ENCODE peak calls at places on chromosomes 3 and 15, in six cellular contexts. A is cardiac muscle cell, F is HL-60, Q is K562, T is A549, B is OCI-LY7. V is an unnamed sample.
A peak's percentile ranks its signal among the peaks of the same experiment; 100 is the strongest.

GRCh38 chr3:194687638-194688206 is 2.0 kb downstream of the FAM43A start:
- DNase-seq in A (peak; percentile 73), F (peak; percentile 76), Q (no peak), B (peak; percentile 87), T (peak; percentile 76), V (peak; percentile 80)

GRCh38 chr3:187741403-187742350 is 3.6 kb downstream of the BCL6 start:
- DNase-seq in T (peak; percentile 72), A (peak; percentile 89), Q (peak; percentile 86), B (peak; percentile 92), F (peak; percentile 69), V (no peak)

GRCh38 chr15:90266061-90266431 is 574 bp downstream of the NGRN start:
- DNase-seq in T (peak; percentile 68), A (peak; percentile 31), Q (peak; percentile 64), B (no peak), F (no peak), V (no peak)

GRCh38 chr3:31077826-31078225 is 183.4 kb upstream of the GADL1 start:
- DNase-seq in B (no peak), Q (no peak), F (no peak), T (no peak), A (no peak), V (no peak)

GRCh38 chr15:52558196-52558595 is 10.6 kb downstream of the ARPP19 start:
- DNase-seq in Q (peak; percentile 54), A (peak; percentile 53), F (no peak), B (no peak), T (peak; percentile 46), V (no peak)

GRCh38 chr15:33234019-33234418 is 39.5 kb upstream of the FMN1 start:
- DNase-seq in B (peak; percentile 51), F (no peak), A (peak; percentile 49), Q (peak; percentile 22), T (peak; percentile 65), V (no peak)

GRCh38 chr3:10883478-10884234 is 67.6 kb downstream of the SLC6A11 start:
- DNase-seq in A (peak; percentile 15), Q (peak; percentile 38), T (peak; percentile 31), F (no peak), B (peak; percentile 37), V (no peak)

GRCh38 chr3:29291262-29291981 is 10.6 kb downstream of the RBMS3 start:
- DNase-seq in F (no peak), B (no peak), Q (no peak), A (no peak), T (no peak), V (no peak)

GRCh38 chr15:36579792-36580431 is 486 bp downstream of the CDIN1 start:
- DNase-seq in B (peak; percentile 42), F (no peak), A (no peak), Q (peak; percentile 61), T (no peak), V (no peak)

GRCh38 chr3:5095879-5096278 is 26.2 kb upstream of the ARL8B start:
- DNase-seq in F (no peak), B (no peak), Q (no peak), A (peak; percentile 69), T (no peak), V (no peak)

GRCh38 chr3:5090197-5090596 is 31.9 kb upstream of the ARL8B start:
- DNase-seq in F (no peak), Q (no peak), T (no peak), A (no peak), B (no peak), V (no peak)

GRCh38 chr3:5092018-5092417 is 30.1 kb upstream of the ARL8B start:
- DNase-seq in A (no peak), F (peak; percentile 24), Q (no peak), B (no peak), T (no peak), V (no peak)

GRCh38 chr3:5096368-5096767 is 25.7 kb upstream of the ARL8B start:
- DNase-seq in F (no peak), Q (no peak), T (no peak), A (peak; percentile 9), B (no peak), V (no peak)

GRCh38 chr3:5093786-5094185 is 28.3 kb upstream of the ARL8B start:
- DNase-seq in F (no peak), B (no peak), A (no peak), Q (no peak), T (no peak), V (no peak)
- TF ChIP-seq CTCF in F (no peak), B (no peak), A (no peak), Q (no peak), T (no peak), V (no peak)

GRCh38 chr15:80173022-80173759 is 20.4 kb downstream of the FAH start:
- DNase-seq in B (peak; percentile 79), Q (peak; percentile 79), T (peak; percentile 79), F (peak; percentile 48), A (peak; percentile 70), V (no peak)

GRCh38 chr15:80169768-80170357 is 17.1 kb downstream of the FAH start:
- DNase-seq in T (no peak), B (no peak), Q (no peak), A (no peak), F (no peak), V (no peak)

GRCh38 chr15:80170596-80170995 is 17.8 kb downstream of the FAH start:
- DNase-seq in T (no peak), Q (no peak), B (no peak), A (no peak), F (no peak), V (no peak)

GRCh38 chr15:80172401-80172800 is 19.6 kb downstream of the FAH start:
- DNase-seq in F (no peak), Q (no peak), B (no peak), A (no peak), T (no peak), V (no peak)

DNA sequence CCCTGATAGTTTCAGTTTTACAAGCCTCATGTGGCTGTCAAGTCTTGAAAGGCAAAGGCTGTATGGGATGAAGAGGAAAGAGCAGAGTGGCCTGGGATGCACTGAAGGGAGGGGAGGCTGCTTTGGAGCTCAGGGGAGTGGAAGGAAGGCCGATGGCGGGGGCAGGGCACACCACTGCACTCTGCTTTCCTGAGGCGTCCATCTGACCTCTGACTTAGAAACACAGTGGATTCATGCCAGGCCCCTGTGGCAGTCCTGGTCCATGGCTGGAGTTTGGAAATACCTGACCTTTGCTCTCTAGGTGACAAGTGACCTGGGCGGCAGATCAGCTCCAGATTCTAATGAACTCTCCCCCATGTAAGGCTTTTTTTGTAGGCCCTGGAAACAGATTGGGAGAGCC is 19.0 kb downstream of the FAH start:
- DNase-seq in A (no peak), T (no peak), B (no peak), F (no peak), Q (no peak), V (no peak)
- H3K4me3 ChIP-seq in A (no peak overlapping the region), T (no peak overlapping the region), B (no peak overlapping the region), F (no peak overlapping the region), Q (no peak overlapping the region), V (no peak overlapping the region)

DNA sequence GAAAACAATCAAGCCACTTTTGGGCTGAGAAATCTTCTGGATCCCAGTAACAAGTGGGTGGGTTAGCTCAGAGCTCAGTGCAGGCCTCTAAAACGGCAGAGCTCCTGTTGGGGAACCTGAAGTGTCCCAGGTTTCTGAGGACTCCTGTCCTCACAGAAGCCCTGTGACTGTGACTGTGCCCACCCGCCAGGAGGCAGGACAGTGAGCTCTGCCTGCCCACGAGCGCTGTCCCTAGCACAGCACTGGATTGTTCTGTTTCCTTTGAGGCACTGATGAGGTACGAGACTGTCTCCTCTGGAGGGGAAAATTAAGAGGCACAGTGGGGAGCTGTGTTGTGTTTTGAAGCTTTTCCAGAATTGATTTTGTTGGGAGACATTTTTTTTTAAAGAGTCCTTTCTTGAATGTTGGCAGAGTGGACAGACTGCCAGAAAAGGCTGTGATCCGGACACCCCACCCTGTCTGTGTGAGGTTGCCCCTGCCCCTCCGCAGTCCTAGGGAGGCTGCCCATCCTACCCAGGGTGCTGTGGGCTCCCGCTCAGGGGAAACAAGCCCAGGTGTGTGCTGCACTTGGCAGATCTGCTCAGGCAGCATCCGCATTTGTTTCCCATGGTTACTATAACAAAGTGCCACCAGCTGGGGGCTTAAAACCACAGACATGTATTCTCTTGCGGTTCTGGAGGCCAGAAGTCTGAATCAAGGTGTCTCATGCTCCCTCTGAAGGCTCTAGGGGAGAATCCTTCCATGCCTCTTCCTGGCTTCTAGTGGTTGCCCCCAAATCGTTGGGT is 66.6 kb upstream of the LARS2 start:
- DNase-seq in Q (no peak), F (no peak), B (no peak), T (no peak), A (no peak), V (peak; percentile 22)
- H3K27ac ChIP-seq in Q (no peak overlapping the region), F (no peak overlapping the region), B (no peak overlapping the region), T (no peak overlapping the region), A (no peak overlapping the region), V (no peak overlapping the region)

GRCh38 chr15:37793851-37794250 is 140.6 kb upstream of the TMCO5A start:
- DNase-seq in Q (no peak), T (no peak), A (no peak), B (no peak), F (no peak), V (no peak)
- TF ChIP-seq CTCF in Q (no peak), T (no peak), A (no peak), B (no peak), F (no peak), V (no peak)

GRCh38 chr3:156107504-156107903 is 12.9 kb upstream of the KCNAB1 start:
- DNase-seq in A (no peak), B (no peak), F (no peak), T (no peak), Q (no peak), V (no peak)
- H3K4me3 ChIP-seq in A (no peak overlapping the region), B (no peak overlapping the region), F (no peak overlapping the region), T (no peak overlapping the region), Q (no peak overlapping the region), V (no peak overlapping the region)

V was measured in coronary artery.